ENCODE peak calls at places on chromosomes 13 and 19, in eight cellular contexts. M, K, X, N, L, G, V and B are unnamed samples.

GRCh38 chr19:53537126-53537522 is 821 bp upstream of the ZNF331 start:
- DNase-seq in L (no peak), X (no peak), G (no peak), K (no peak), V (no peak), N (no peak), M (no peak), B (no peak)

GRCh38 chr19:12757544-12758274 is 6.1 kb downstream of the BEST2 start:
- DNase-seq in N (peak), V (peak), K (no peak), G (peak), M (no peak), X (peak), L (peak), B (peak)

GRCh38 chr13:25292301-25292700 is 5.0 kb upstream of the MTMR6 start:
- DNase-seq in K (no peak), L (no peak), V (no peak), G (no peak), M (no peak), X (peak), N (no peak), B (no peak)

GRCh38 chr19:7926021-7926726 is at the start of gene CTXN1:
- DNase-seq in N (peak), M (peak), K (no peak), X (peak), V (peak), G (peak), L (peak), B (peak)

GRCh38 chr19:38093587-38093986 is 130.4 kb downstream of the DPF1 start:
- DNase-seq in L (no peak), V (no peak), K (no peak), X (no peak), M (no peak), N (no peak), G (no peak), B (no peak)

GRCh38 chr19:15194938-15195337 is 5.9 kb downstream of the NOTCH3 start:
- DNase-seq in M (no peak), G (no peak), X (no peak), K (no peak), N (no peak), L (no peak), V (no peak), B (no peak)

GRCh38 chr13:107641574-107641973 is 573.8 kb downstream of the LIG4 start:
- DNase-seq in K (no peak), X (no peak), L (no peak), N (no peak), V (no peak), G (no peak), M (no peak), B (no peak)

GRCh38 chr19:47729468-47729798 is 15.9 kb upstream of the NOP53 start:
- DNase-seq in M (peak), V (peak), X (peak), G (peak), K (no peak), N (peak), L (peak), B (no peak)

GRCh38 chr13:44719857-44720671 is 143.9 kb upstream of the TSC22D1 start:
- DNase-seq in X (no peak), L (no peak), N (no peak), G (no peak), M (no peak), V (no peak), K (no peak), B (no peak)

GRCh38 chr19:12864721-12865715 is 16.2 kb downstream of the DNASE2 start:
- DNase-seq in M (no peak), X (no peak), V (no peak), G (no peak), N (no peak), L (no peak), K (no peak), B (no peak)

GRCh38 chr19:11092181-11092538 is 2.9 kb downstream of the LDLR start:
- DNase-seq in K (no peak), V (no peak), G (no peak), M (no peak), L (no peak), X (no peak), N (peak), B (peak)

GRCh38 chr13:110244096-110244830 is 62.7 kb downstream of the COL4A1 start:
- DNase-seq in L (no peak), N (no peak), V (no peak), G (no peak), K (no peak), M (no peak), X (no peak), B (no peak)

GRCh38 chr13:27830010-27830409 is 37.7 kb downstream of the GSX1 start:
- DNase-seq in X (peak), N (peak), V (no peak), K (peak), L (peak), G (peak), M (no peak), B (peak)

GRCh38 chr13:19673473-19674430 is 40.3 kb downstream of the MPHOSPH8 start:
- DNase-seq in V (no peak), L (no peak), X (no peak), M (no peak), G (no peak), K (no peak), N (no peak), B (no peak)

GRCh38 chr13:47066261-47066660 is 169.4 kb upstream of the HTR2A start:
- DNase-seq in M (no peak), V (no peak), X (no peak), G (no peak), N (no peak), K (no peak), L (no peak), B (no peak)

GRCh38 chr19:47143322-47144073 is 12.9 kb downstream of the SAE1 start:
- DNase-seq in K (no peak), X (no peak), V (no peak), N (no peak), L (no peak), M (no peak), G (no peak), B (no peak)

GRCh38 chr19:16135410-16136127 is 7.9 kb upstream of the HSH2D start:
- DNase-seq in G (no peak), N (no peak), L (no peak), M (no peak), X (no peak), K (no peak), V (no peak), B (no peak)

GRCh38 chr19:13051581-13052165 is 51.0 kb downstream of the LYL1 start:
- DNase-seq in V (peak), M (peak), G (peak), L (peak), N (peak), X (peak), K (peak), B (no peak)

GRCh38 chr13:39317284-39317683 is 279.0 kb downstream of the NHLRC3 start:
- DNase-seq in L (no peak), K (no peak), M (no peak), X (no peak), N (no peak), G (no peak), V (no peak), B (no peak)

GRCh38 chr13:66558511-66558910 is 671.6 kb downstream of the PCDH9 start:
- DNase-seq in M (no peak), K (no peak), X (no peak), G (no peak), V (no peak), N (no peak), L (peak), B (no peak)

GRCh38 chr13:83831796-83832195 is 50.5 kb downstream of the SLITRK1 start:
- DNase-seq in K (no peak), L (no peak), N (no peak), V (no peak), G (no peak), X (no peak), M (no peak), B (no peak)

GRCh38 chr13:112967666-112968379 is 1.2 kb upstream of the MCF2L start:
- DNase-seq in N (no peak), X (no peak), M (no peak), V (peak), L (peak), G (no peak), K (no peak), B (no peak)

GRCh38 chr19:3603121-3603841 is 3.4 kb downstream of the TBXA2R start:
- DNase-seq in L (no peak), V (no peak), G (no peak), K (no peak), N (no peak), M (no peak), X (no peak), B (no peak)

GRCh38 chr19:10977773-10978155 is 16.9 kb downstream of the SMARCA4 start:
- DNase-seq in V (no peak), G (no peak), X (no peak), N (no peak), K (no peak), L (no peak), M (no peak), B (no peak)

GRCh38 chr13:48626077-48626449 is 27.7 kb upstream of the CYSLTR2 start:
- DNase-seq in L (no peak), N (peak), M (no peak), K (peak), V (no peak), X (no peak), G (no peak), B (no peak)

GRCh38 chr13:71590654-71591148 is 276.3 kb downstream of the DACH1 start:
- DNase-seq in G (no peak), K (no peak), L (peak), V (no peak), N (no peak), M (no peak), X (no peak), B (no peak)

GRCh38 chr13:45542878-45543277 is 72.7 kb downstream of the ERICH6B start:
- DNase-seq in M (no peak), X (no peak), V (no peak), N (no peak), L (no peak), K (no peak), G (no peak), B (no peak)

GRCh38 chr19:58476498-58477015 is 405 bp downstream of the ZNF446 start:
- DNase-seq in L (no peak), N (no peak), G (no peak), X (no peak), V (no peak), K (no peak), M (no peak), B (no peak)

GRCh38 chr19:10416380-10417257 is 3.7 kb upstream of the PDE4A start:
- DNase-seq in L (peak), G (peak), V (peak), X (peak), K (peak), M (peak), N (peak), B (peak)

DNA sequence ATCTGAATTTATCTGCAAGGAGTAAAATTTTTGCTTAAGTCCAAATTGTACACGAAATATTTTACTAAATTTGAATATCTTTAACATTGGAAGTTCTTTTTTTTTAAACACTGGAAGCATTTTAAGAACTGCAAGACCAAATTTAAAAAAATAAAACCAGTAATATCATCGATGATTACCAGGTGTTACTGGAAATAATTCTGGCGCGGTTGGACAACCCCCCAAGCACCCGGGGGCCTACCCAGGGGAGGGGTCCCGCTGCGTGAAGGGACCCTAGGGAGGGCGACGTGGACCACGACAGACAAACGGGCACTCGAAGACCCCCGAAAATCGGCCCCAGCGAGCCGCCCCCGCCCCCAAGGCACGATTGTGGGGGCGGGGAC is 12.6 kb upstream of the JSRP1 start:
- DNase-seq in N (no peak), G (no peak), X (no peak), L (no peak), V (no peak), M (no peak), K (no peak), B (no peak)
- H3K27ac ChIP-seq in N (peak), G (peak), X (peak), L (no peak), V (peak), M (peak), K (peak), B (peak)

DNA sequence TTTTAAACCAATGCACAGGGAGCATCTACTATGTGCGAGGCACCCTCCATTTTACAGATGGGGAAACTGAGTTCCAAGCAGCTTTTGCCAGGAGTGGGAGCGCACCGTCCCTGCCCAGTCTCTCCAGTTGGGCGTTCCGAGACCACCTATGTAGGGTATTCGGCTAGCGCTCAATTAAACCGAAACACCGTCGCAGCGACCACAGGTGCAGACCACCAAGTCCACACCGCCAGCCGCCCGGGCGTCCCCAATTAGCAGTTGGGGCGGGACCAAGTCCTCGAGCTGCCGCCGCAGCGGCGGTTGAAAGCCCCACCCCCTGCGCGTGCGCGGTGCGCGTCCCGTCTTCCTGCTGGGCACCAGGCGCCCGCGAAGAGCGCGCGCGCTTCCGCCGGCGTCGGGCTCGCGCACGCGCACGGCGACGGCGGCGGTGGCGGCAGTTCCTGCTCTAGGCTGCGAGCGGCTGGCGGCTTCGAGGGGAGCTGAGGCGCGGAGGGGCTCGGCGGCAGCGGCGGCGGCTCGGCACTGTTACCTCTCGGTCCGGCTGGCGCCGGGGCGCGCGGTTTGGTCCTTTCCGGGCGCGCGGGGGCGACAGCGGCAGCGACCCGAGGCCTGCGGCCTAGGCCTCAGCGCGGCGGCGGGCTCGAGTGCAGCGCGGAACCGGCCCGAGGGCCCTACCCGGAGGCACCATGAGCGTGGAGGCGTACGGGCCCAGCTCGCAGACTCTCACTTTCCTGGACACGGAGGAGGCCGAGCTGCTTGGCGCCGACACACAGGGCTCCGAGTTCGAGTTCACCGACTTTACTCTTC is at the start of gene UPF1:
- DNase-seq in G (peak), K (peak), V (peak), X (peak), L (peak), N (peak), M (peak), B (peak)
- TF ChIP-seq CTCF in G (no peak), K (no peak), V (no peak), X (no peak), L (peak), N (no peak), M (no peak), B (no peak)

DNA sequence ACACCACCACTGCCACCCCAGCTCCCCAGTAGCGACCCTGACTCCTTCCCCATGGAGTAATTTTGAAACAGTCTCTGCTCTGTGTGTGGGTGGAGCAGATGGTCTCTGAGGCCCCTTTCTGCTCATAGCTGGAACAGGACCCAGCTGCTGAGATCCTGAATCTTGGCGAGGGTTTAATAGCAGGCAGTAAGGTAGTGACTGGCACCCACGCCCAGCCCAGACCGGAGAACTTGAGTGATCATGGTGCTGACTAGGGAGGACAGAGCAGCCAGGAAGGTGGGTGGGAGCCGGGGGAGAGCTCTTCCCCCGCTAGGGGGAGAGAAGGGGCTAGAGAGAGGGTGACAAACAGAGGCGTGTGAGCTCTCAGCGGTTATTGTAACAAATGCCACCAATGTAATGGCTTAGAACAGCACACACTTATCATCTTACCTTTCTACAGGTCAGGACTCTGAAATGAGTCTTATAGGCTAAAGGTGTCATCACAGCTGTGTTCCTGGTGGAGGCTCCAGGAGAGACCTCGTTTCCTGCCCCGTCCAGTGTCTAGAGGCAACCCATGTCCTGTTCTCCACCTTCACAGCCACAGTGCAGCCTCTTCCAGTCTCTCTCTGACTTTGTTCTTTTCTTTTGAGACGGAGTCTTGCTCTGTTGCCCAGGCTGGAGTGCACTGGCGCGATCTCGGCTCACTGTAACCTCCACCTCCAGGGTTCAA is 7.2 kb upstream of the ACER1 start:
- DNase-seq in G (no peak), K (no peak), X (no peak), M (no peak), N (no peak), L (peak), V (no peak), B (no peak)
- H3K27ac ChIP-seq in G (no peak), K (no peak), X (no peak), M (no peak), N (no peak), L (no peak), V (no peak), B (no peak)

GRCh38 chr13:31409678-31410356 is 210.0 kb downstream of the B3GLCT start:
- DNase-seq in V (no peak), G (no peak), X (peak), L (peak), N (no peak), M (no peak), K (no peak), B (no peak)
- TF ChIP-seq CTCF in V (no peak), G (no peak), X (no peak), L (peak), N (no peak), M (no peak), K (no peak), B (no peak)

GRCh38 chr19:48739835-48740704 is at the start of gene RASIP1:
- DNase-seq in V (no peak), N (peak), X (no peak), L (peak), M (no peak), G (no peak), K (no peak), B (no peak)

GRCh38 chr19:48739400-48739825 is 997 bp downstream of the RASIP1 start:
- DNase-seq in N (no peak), M (no peak), L (peak), G (no peak), K (no peak), V (no peak), X (no peak), B (no peak)

GRCh38 chr19:48738557-48739399 is 1.6 kb downstream of the RASIP1 start:
- DNase-seq in X (peak), G (peak), N (peak), M (peak), L (peak), K (peak), V (peak), B (peak)

GRCh38 chr19:48740705-48741030 is 258 bp upstream of the RASIP1 start:
- DNase-seq in L (no peak), M (no peak), X (no peak), G (no peak), N (no peak), K (no peak), V (no peak), B (no peak)

DNA sequence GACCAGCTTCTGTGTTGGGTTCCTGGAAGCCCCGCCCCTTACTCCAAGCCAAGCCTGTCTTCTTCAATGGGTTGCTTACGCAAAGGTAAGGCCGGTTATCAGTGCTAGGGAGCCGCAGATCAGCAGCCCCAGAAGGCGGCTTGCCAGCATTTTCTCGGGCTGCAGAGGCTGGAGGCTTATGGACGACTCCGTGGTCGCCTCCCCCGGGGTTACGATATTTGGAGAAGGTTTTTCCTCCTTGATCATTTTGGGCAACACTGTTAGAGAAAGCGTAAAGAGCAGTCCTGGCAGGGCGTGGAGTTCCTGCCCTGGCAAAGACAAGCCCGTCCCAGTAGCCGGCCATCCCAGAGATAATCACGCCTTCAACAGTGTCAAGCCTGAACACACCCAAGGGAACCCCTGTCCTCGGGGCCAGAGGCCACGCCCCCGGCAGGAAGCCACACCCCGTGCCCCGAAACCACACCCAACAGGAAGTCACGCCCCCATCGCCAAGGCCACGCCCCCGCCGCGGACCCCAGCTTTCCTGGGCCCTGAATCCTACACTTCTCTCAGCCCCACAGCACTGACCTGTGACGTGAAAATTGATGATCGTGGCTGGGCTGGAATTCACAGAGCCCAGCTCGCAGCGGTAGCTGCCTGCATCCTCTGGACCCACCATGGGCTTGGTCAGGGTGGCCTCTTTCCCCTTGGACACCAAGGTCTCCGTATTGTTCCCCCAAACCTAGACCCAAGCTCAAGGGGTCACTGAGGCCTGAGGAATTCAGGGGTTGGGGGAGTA is 1.0 kb upstream of the RASIP1 start:
- DNase-seq in V (no peak), G (peak), N (peak), L (peak), X (peak), M (no peak), K (no peak), B (peak)
- H3K27ac ChIP-seq in V (peak), G (peak), N (peak), L (no peak), X (no peak), M (no peak), K (no peak), B (no peak)